ENCODE peak calls at places on chromosomes 11 and 22, in nine cellular contexts. H, B, I, F, Z, V, T, D and W are unnamed samples.
A peak's percentile ranks its signal among the peaks of the same experiment; 100 is the strongest.

GRCh38 chr22:41636467-41636866 is 15.4 kb downstream of the XRCC6 start:
- DNase-seq in H (no peak), B (no peak), I (no peak), F (no peak), Z (no peak), V (peak; percentile 82), T (no peak), D (no peak), W (peak; percentile 81)

GRCh38 chr22:31342389-31343125 is 3.6 kb downstream of the PATZ1 start:
- DNase-seq in H (no peak), B (no peak), I (peak; percentile 18), F (no peak), Z (no peak), V (no peak), T (no peak), D (no peak), W (no peak)

GRCh38 chr22:39966522-39966921 is 6.3 kb downstream of the TMA7B start:
- DNase-seq in H (no peak), B (no peak), I (no peak), F (no peak), Z (no peak), V (no peak), T (no peak), D (no peak), W (no peak)

GRCh38 chr22:24066872-24067271 is 55.8 kb downstream of the CABIN1 start:
- DNase-seq in H (no peak), B (no peak), I (no peak), F (no peak), Z (no peak), V (no peak), T (no peak), D (no peak), W (no peak)

GRCh38 chr11:113373981-113374560 is 13.5 kb upstream of the ANKK1 start:
- DNase-seq in H (no peak), B (no peak), I (no peak), F (no peak), Z (no peak), V (no peak), T (no peak), D (no peak), W (no peak)

GRCh38 chr11:121841487-121842167 is 274.4 kb downstream of the BLID start:
- DNase-seq in H (no peak), B (no peak), I (peak; percentile 2), F (no peak), Z (no peak), V (no peak), T (no peak), D (no peak), W (no peak)

GRCh38 chr11:41527530-41527929 is 68.1 kb upstream of the LRRC4C start:
- DNase-seq in H (no peak), B (no peak), I (no peak), F (no peak), Z (no peak), V (no peak), T (no peak), D (no peak), W (no peak)

GRCh38 chr11:56404393-56404792 is 8.1 kb upstream of the OR5AL1 start:
- DNase-seq in H (no peak), B (no peak), I (no peak), F (no peak), Z (no peak), V (no peak), T (no peak), D (no peak), W (no peak)